ENCODE peak calls at places on chromosomes 12 and 14, in four cellular contexts. P, F, W and U are unnamed samples. For H3K27me3, the result is how much of the 10 kb centered on the place peaks cover.

GRCh38 chr12:52170827-52171226 is 21.0 kb downstream of the KRT80 start:
- DNase-seq in P (no peak), F (no peak), W (no peak), U (no peak)

GRCh38 chr12:112828534-112828933 is 37.0 kb downstream of the RPH3A start:
- DNase-seq in P (no peak), F (no peak), W (no peak), U (no peak)

GRCh38 chr12:77231548-77231947 is 166.2 kb upstream of the E2F7 start:
- DNase-seq in P (peak), F (no peak), W (peak), U (peak)

GRCh38 chr12:106030210-106031175 is 108.3 kb downstream of the NUAK1 start:
- DNase-seq in P (no peak), F (no peak), W (no peak), U (no peak)

GRCh38 chr14:99047436-99048110 is 224.4 kb downstream of the BCL11B start:
- DNase-seq in P (no peak), F (no peak), W (no peak), U (no peak)

GRCh38 chr12:60257063-60257462 is 661.2 kb downstream of the SLC16A7 start:
- DNase-seq in P (no peak), F (no peak), W (no peak), U (no peak)

GRCh38 chr12:49797452-49797782 is 30.8 kb downstream of the NCKAP5L start:
- DNase-seq in P (no peak), F (peak), W (no peak), U (no peak)

GRCh38 chr14:93712838-93713724 is 75.2 kb downstream of the PRIMA1 start:
- DNase-seq in P (no peak), F (no peak), W (no peak), U (no peak)

GRCh38 chr12:54719691-54720090 is 71.5 kb upstream of the DCD start:
- DNase-seq in P (no peak), F (no peak), W (no peak), U (no peak)

GRCh38 chr12:123006977-123007376 is 26.5 kb downstream of the ARL6IP4 start:
- DNase-seq in P (no peak), F (no peak), W (no peak), U (no peak)

GRCh38 chr12:93550748-93551611 is 21.5 kb upstream of the SOCS2 start:
- DNase-seq in P (no peak), F (no peak), W (no peak), U (no peak)

GRCh38 chr12:119788783-119789182 is 88.3 kb downstream of the CIT start:
- DNase-seq in P (no peak), F (no peak), W (no peak), U (no peak)

GRCh38 chr12:110254971-110255540 is 26.0 kb upstream of the ATP2A2 start:
- DNase-seq in P (no peak), F (no peak), W (no peak), U (no peak)

GRCh38 chr12:100375023-100375737 is 18.3 kb downstream of the SLC17A8 start:
- DNase-seq in P (peak), F (no peak), W (peak), U (peak)

GRCh38 chr12:77968021-77968420 is 137.3 kb downstream of the NAV3 start:
- DNase-seq in P (no peak), F (no peak), W (no peak), U (no peak)

GRCh38 chr14:20413785-20414117 is 450 bp upstream of the TEP1 start:
- DNase-seq in P (no peak), F (no peak), W (no peak), U (no peak)

GRCh38 chr12:115870527-115870926 is 407.0 kb downstream of the MED13L start:
- DNase-seq in P (no peak), F (no peak), W (no peak), U (peak)

GRCh38 chr14:105879867-105880561 is 353.6 kb downstream of the TMEM121 start:
- DNase-seq in P (peak), F (no peak), W (peak), U (no peak)

GRCh38 chr12:26874501-26875296 is 41.7 kb upstream of the ITPR2 start:
- DNase-seq in P (no peak), F (peak), W (no peak), U (no peak)

GRCh38 chr14:72332871-72333270 is 400.6 kb downstream of the RGS6 start:
- DNase-seq in P (no peak), F (no peak), W (no peak), U (no peak)

GRCh38 chr12:94089891-94090290 is 58.5 kb upstream of the PLXNC1 start:
- DNase-seq in P (no peak), F (no peak), W (no peak), U (no peak)

GRCh38 chr12:31485570-31485969 is 105.4 kb downstream of the DENND5B start:
- DNase-seq in P (no peak), F (no peak), W (no peak), U (no peak)

GRCh38 chr12:88245905-88246304 is 103.8 kb downstream of the TMTC3 start:
- DNase-seq in P (no peak), F (no peak), W (no peak), U (no peak)

GRCh38 chr14:51295666-51296263 is 55.7 kb downstream of the TMX1 start:
- DNase-seq in P (no peak), F (no peak), W (no peak), U (no peak)

GRCh38 chr12:62653740-62654139 is 187.1 kb downstream of the MON2 start:
- DNase-seq in P (no peak), F (no peak), W (no peak), U (no peak)

GRCh38 chr12:49623142-49623899 is at the start of gene PRPF40B:
- DNase-seq in P (peak), F (peak), W (peak), U (peak)

GRCh38 chr14:60665178-60665555 is 15.9 kb upstream of the SIX1 start:
- DNase-seq in P (no peak), F (no peak), W (no peak), U (no peak)

GRCh38 chr14:81986005-81986404 is 452.4 kb upstream of the SEL1L start:
- DNase-seq in P (no peak), F (no peak), W (no peak), U (no peak)

GRCh38 chr14:81990312-81990761 is 456.7 kb upstream of the SEL1L start:
- DNase-seq in P (no peak), F (no peak), W (no peak), U (peak)

GRCh38 chr14:81991998-81992397 is 458.3 kb upstream of the SEL1L start:
- DNase-seq in P (no peak), F (no peak), W (no peak), U (no peak)
- TF ChIP-seq CTCF in P (no peak), F (no peak), W (no peak), U (peak)

GRCh38 chr14:76268013-76268376 is 107.9 kb upstream of the ESRRB start:
- DNase-seq in P (no peak), F (no peak), W (no peak), U (no peak)
- H3K4me3 ChIP-seq in P (peak), F (no peak), W (peak), U (peak)

GRCh38 chr14:101186544-101186943 is 283.0 kb upstream of the RTL1 start:
- DNase-seq in P (no peak), F (no peak), W (no peak), U (no peak)
- H3K27me3 ChIP-seq in P (under half), F (under half), W (under half), U (under half)

GRCh38 chr14:35133542-35134328 is 11.4 kb downstream of the PRORP start:
- DNase-seq in P (no peak), F (no peak), W (no peak), U (no peak)
- TF ChIP-seq CTCF in P (no peak), F (no peak), W (no peak), U (no peak)

DNA sequence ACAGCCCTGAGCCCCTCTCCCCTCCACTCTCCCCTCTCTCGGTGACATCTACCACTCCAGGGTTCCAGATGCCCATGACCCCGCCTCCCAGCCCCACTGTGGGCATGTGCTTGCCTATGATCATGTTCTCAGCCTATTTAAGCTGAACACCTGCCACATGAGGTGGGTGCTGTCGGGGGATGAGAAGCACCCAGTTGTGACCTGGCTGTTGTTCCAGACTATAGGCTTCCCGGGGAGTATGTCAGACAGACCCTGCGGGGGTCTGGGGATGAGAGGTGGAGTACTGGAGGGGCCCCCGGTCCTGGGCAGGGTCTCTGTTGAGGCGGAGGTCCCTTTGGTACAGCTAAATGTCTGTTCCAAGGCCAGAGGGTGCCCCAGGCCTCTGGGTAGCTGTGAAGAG is 6.0 kb downstream of the VSX2 start:
- DNase-seq in P (no peak), F (no peak), W (no peak), U (no peak)
- H3K4me3 ChIP-seq in P (no peak), F (no peak), W (no peak), U (no peak)

DNA sequence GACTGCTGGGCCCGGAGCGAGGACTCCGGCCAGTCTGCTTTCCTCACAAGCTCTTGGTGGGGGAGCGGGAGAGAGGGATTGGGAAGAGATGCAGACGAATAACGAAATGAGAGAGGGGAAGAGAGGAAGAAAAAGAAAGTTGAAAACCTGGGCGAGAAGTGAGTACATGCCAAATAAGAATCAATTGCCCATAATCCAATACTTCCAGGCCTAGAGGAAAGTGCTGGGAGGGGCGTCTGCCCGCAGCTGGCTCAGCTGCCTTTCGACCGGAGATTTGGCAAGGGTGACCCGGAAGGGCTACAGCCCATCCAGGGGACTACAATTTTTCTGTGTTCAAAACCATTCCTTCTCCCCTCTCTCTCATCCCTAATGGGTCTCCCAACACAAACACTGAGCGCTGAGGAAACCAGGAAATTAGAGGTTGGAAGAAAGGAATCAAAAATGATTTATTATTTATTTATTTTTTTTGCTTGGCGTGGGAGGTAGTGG is 4.9 kb downstream of the NKX2-1 start:
- DNase-seq in P (no peak), F (no peak), W (no peak), U (no peak)
- H3K27me3 ChIP-seq in P (under half), F (half or more), W (half or more), U (half or more)

DNA sequence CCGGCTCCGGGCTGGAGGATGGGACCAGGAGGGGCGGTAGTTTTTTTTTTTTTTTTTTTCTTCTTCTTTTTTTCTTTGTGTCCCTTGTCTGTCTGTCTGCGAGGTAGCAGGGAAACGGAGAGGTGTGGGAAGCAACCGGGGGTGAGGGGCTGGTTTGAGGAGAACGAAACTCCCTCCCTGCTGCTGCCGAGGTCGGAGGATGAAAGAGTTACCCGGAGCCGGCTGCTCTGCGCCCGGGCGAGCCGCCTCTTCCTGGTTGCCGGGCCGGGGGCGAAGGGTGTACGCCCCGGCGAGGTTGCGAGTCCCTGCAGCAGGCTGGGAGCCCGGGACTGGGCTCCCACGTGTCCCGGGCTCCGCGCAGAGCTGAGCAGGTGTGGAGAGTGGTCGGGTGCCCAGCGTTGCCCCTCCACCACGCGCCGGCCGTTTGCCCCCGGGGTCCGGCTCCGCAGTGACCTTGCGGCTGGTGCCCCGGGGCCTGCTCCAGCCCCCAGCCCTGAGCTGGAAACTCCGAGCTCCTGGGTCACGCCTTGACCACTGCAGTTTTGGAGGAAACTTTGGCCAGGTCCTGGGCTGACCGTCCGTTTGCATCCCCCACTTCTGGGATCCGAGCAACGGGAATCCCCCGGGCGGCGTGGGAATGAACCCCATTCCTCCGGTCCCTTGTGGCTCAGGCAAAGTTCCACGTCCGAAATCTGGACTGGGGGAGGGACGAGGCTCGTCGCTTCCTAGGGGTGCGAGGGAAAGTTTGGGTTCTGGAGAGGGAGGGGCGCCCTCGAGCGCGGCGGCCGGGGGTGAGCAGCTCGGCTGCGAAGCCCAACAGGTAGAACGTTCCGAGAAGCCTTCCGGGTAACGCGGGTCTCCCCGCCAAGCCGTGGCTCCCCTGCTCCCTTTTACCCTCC is 1.2 kb downstream of the CHST11 start:
- DNase-seq in P (peak), F (no peak), W (peak), U (peak)
- TF ChIP-seq CTCF in P (no peak), F (no peak), W (no peak), U (no peak)